ENCODE peak calls at places on chromosomes 6 and 20, in four cellular contexts. D is SK-N-SH, Z is OCI-LY7, V is hepatocyte. B is an unnamed sample. For H3K9me2, the result is how much of the 10 kb centered on the place peaks cover.

GRCh38 chr6:158207452-158207788 is 39.3 kb downstream of the GTF2H5 start:
- DNase-seq in D (no peak), Z (no peak), V (peak), B (no peak)

GRCh38 chr6:130240232-130240631 is 17.5 kb upstream of the SAMD3 start:
- DNase-seq in D (no peak), Z (no peak), V (peak), B (no peak)

GRCh38 chr6:77026341-77026740 is 436.9 kb downstream of the HTR1B start:
- DNase-seq in D (no peak), Z (no peak), V (no peak), B (no peak)

GRCh38 chr6:92125681-92126080 is 1293.7 kb downstream of the EPHA7 start:
- DNase-seq in D (no peak), Z (no peak), V (no peak), B (no peak)

GRCh38 chr6:40352006-40352405 is 235.2 kb downstream of the LRFN2 start:
- DNase-seq in D (no peak), Z (no peak), V (no peak), B (no peak)

GRCh38 chr20:56417402-56417801 is 5.3 kb downstream of the CASS4 start:
- DNase-seq in D (no peak), Z (no peak), V (no peak), B (no peak)

GRCh38 chr6:38436726-38437465 is 202.8 kb downstream of the BTBD9 start:
- DNase-seq in D (peak), Z (no peak), V (peak), B (no peak)

GRCh38 chr20:4666001-4666470 is 55.7 kb upstream of the PRND start:
- DNase-seq in D (no peak), Z (no peak), V (no peak), B (peak)

GRCh38 chr20:16007978-16008377 is 565.3 kb downstream of the KIF16B start:
- DNase-seq in D (no peak), Z (no peak), V (no peak), B (no peak)

GRCh38 chr6:161336479-161336878 is 62.6 kb upstream of the AGPAT4 start:
- DNase-seq in D (no peak), Z (no peak), V (no peak), B (no peak)

GRCh38 chr6:15484115-15484514 is 178.7 kb downstream of the DTNBP1 start:
- DNase-seq in D (no peak), Z (no peak), V (no peak), B (no peak)

GRCh38 chr6:12538881-12539357 is 177.6 kb upstream of the PHACTR1 start:
- DNase-seq in D (no peak), Z (no peak), V (peak), B (no peak)

GRCh38 chr6:55917756-55918415 is 42.5 kb upstream of the BMP5 start:
- DNase-seq in D (no peak), Z (no peak), V (no peak), B (no peak)

GRCh38 chr6:97240222-97240621 is 42.8 kb downstream of the MMS22L start:
- DNase-seq in D (no peak), Z (no peak), V (no peak), B (no peak)

GRCh38 chr20:56617489-56617888 is 11.6 kb upstream of the TFAP2C start:
- DNase-seq in D (no peak), Z (no peak), V (no peak), B (no peak)

GRCh38 chr20:50691585-50692552 is 527 bp upstream of the RIPOR3 start:
- DNase-seq in D (peak), Z (no peak), V (peak), B (no peak)

GRCh38 chr20:34473262-34473883 is 42.8 kb upstream of the DYNLRB1 start:
- DNase-seq in D (peak), Z (peak), V (peak), B (peak)

GRCh38 chr6:37536462-37537225 is 37.0 kb upstream of the CCDC167 start:
- DNase-seq in D (peak), Z (no peak), V (no peak), B (no peak)

GRCh38 chr6:97813881-97814280 is 530.9 kb upstream of the MMS22L start:
- DNase-seq in D (no peak), Z (no peak), V (no peak), B (no peak)

GRCh38 chr6:13302291-13302690 is 26.0 kb downstream of the TBC1D7 start:
- DNase-seq in D (no peak), Z (no peak), V (no peak), B (no peak)

GRCh38 chr20:24632581-24632980 is 163.2 kb downstream of the SYNDIG1 start:
- DNase-seq in D (no peak), Z (no peak), V (no peak), B (no peak)

GRCh38 chr20:35985789-35986188 is 17.4 kb downstream of the CNBD2 start:
- DNase-seq in D (no peak), Z (no peak), V (no peak), B (no peak)

GRCh38 chr6:72553531-72554202 is 68.2 kb upstream of the KCNQ5 start:
- DNase-seq in D (no peak), Z (no peak), V (no peak), B (no peak)

GRCh38 chr6:112522600-112522999 is 175.5 kb downstream of the RFPL4B start:
- DNase-seq in D (no peak), Z (no peak), V (no peak), B (no peak)

GRCh38 chr6:20084411-20084810 is 127.9 kb downstream of the MBOAT1 start:
- DNase-seq in D (no peak), Z (no peak), V (no peak), B (no peak)

GRCh38 chr6:9140181-9140580 is 704.8 kb upstream of the SLC35B3 start:
- DNase-seq in D (no peak), Z (no peak), V (no peak), B (no peak)

GRCh38 chr20:52193886-52194545 is 2.4 kb upstream of the ZFP64 start:
- DNase-seq in D (no peak), Z (no peak), V (peak), B (no peak)

GRCh38 chr6:116386581-116387299 is 16.0 kb downstream of the DSE start:
- DNase-seq in D (no peak), Z (no peak), V (peak), B (no peak)

GRCh38 chr6:44500074-44500473 is 112.6 kb downstream of the CDC5L start:
- DNase-seq in D (no peak), Z (no peak), V (no peak), B (no peak)

GRCh38 chr6:44505751-44506150 is 118.2 kb downstream of the CDC5L start:
- DNase-seq in D (no peak), Z (no peak), V (no peak), B (no peak)

GRCh38 chr6:44507014-44507413 is 119.5 kb downstream of the CDC5L start:
- DNase-seq in D (no peak), Z (no peak), V (no peak), B (no peak)

GRCh38 chr6:44504321-44504761 is 116.8 kb downstream of the CDC5L start:
- DNase-seq in D (no peak), Z (no peak), V (no peak), B (no peak)

DNA sequence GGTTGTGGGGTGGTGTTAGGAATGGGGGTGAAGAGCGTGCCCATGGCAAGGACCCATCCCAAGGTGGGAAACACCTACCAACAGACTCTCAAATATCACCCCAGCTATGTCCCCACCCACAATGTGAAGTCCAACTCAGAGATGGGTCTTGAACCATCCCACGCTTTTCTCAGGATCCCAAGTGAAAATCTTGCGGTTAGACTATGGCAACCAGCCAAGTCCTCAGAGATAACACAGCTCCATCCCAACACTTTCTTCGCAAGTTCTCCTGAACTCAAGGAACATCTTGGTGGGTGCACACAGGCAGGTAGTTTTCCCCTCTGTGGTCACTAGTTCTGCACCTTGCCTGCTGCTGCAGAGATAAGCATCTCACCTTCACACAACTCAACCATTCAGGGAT is 116.0 kb downstream of the CDC5L start:
- DNase-seq in D (no peak), Z (no peak), V (no peak), B (no peak)
- H3K9me2 ChIP-seq in D (under half), Z (under half), V (under half), B (under half)

DNA sequence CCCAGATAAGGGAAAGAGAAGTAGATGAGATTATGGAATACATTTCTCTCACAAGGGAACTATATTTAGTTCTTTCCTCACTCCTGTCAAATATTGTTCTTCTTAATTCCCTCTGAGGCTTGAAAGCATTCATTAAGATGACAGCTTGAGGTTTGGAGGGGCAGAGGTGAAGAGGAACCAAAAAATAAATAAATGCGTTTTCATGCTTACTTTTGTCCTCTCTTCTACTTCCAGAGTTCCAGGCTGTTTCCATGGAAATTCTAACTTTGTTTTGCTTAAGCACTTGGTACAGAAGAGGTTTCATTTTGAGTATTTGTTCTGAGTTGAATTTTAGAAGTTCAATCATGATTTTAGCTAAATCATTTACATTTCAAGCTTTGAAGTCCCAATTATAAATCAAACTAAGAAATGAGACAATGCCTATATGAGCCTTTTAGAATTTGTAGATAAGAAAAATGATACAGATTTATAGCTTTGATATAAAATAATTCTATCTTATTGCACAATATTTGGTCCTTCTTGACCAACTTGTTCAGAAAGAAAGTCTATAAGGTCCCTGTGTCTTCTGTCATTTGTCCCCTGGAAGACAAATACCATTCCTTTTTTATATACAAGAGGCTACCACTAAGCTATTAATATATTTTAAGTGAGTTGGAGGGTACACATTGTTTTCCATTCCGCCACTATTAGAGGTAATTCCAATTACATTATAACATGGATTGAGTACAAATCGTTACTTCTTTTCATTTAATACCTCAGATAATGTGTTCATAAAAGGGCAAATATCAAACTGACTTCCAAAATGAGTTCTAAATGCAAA is 16.3 kb downstream of the RBM24 start:
- DNase-seq in D (no peak), Z (no peak), V (no peak), B (no peak)
- H3K9me2 ChIP-seq in D (under half), Z (under half), V (under half), B (under half)

GRCh38 chr6:11214438-11214837 is 18.0 kb downstream of the NEDD9 start:
- DNase-seq in D (no peak), Z (no peak), V (no peak), B (no peak)

GRCh38 chr6:11214911-11215310 is 17.6 kb downstream of the NEDD9 start:
- DNase-seq in D (no peak), Z (no peak), V (no peak), B (no peak)

GRCh38 chr6:11218077-11218392 is 14.4 kb downstream of the NEDD9 start:
- DNase-seq in D (no peak), Z (no peak), V (no peak), B (no peak)

GRCh38 chr6:11217360-11218076 is 14.9 kb downstream of the NEDD9 start:
- DNase-seq in D (no peak), Z (no peak), V (peak), B (no peak)

GRCh38 chr6:11215773-11216172 is 16.7 kb downstream of the NEDD9 start:
- DNase-seq in D (no peak), Z (no peak), V (no peak), B (no peak)
- H3K9me2 ChIP-seq in D (under half), Z (under half), V (under half), B (under half)

GRCh38 chr6:106778943-106779342 is 149.6 kb downstream of the QRSL1 start:
- DNase-seq in D (no peak), Z (no peak), V (no peak), B (no peak)
- H3K9me2 ChIP-seq in D (under half), Z (under half), V (under half), B (under half)

GRCh38 chr20:18971574-18971973 is 158.0 kb downstream of the SCP2D1 start:
- DNase-seq in D (no peak), Z (no peak), V (no peak), B (no peak)

GRCh38 chr20:18972251-18972876 is 158.8 kb downstream of the SCP2D1 start:
- DNase-seq in D (no peak), Z (no peak), V (no peak), B (no peak)

GRCh38 chr20:18973499-18974173 is 160.1 kb downstream of the SCP2D1 start:
- DNase-seq in D (no peak), Z (no peak), V (no peak), B (no peak)

GRCh38 chr20:18977441-18977840 is 163.9 kb downstream of the SCP2D1 start:
- DNase-seq in D (no peak), Z (no peak), V (no peak), B (no peak)

GRCh38 chr20:18974660-18975059 is 161.1 kb downstream of the SCP2D1 start:
- DNase-seq in D (no peak), Z (no peak), V (no peak), B (no peak)
- H3K9me2 ChIP-seq in D (under half), Z (under half), V (under half), B (under half)

GRCh38 chr20:61813791-61814190 is 251.9 kb downstream of the TAF4 start:
- DNase-seq in D (no peak), Z (no peak), V (no peak), B (no peak)

GRCh38 chr20:61815176-61815575 is 250.5 kb downstream of the TAF4 start:
- DNase-seq in D (no peak), Z (no peak), V (no peak), B (no peak)

GRCh38 chr20:61812771-61813485 is 252.8 kb downstream of the TAF4 start:
- DNase-seq in D (no peak), Z (no peak), V (no peak), B (no peak)

GRCh38 chr20:61814726-61815125 is 251.0 kb downstream of the TAF4 start:
- DNase-seq in D (no peak), Z (no peak), V (no peak), B (no peak)

GRCh38 chr20:61814244-61814643 is 251.4 kb downstream of the TAF4 start:
- DNase-seq in D (no peak), Z (no peak), V (no peak), B (no peak)
- H3K9me2 ChIP-seq in D (under half), Z (under half), V (under half), B (under half)

GRCh38 chr6:26027491-26028211 is 59.6 kb upstream of the HFE start:
- DNase-seq in D (no peak), Z (peak), V (no peak), B (no peak)
- H3K9me2 ChIP-seq in D (under half), Z (under half), V (under half), B (under half)

GRCh38 chr6:164523060-164523459 is 786.3 kb downstream of the C6orf118 start:
- DNase-seq in D (no peak), Z (no peak), V (no peak), B (no peak)

GRCh38 chr6:164520916-164521315 is 788.5 kb downstream of the C6orf118 start:
- DNase-seq in D (no peak), Z (no peak), V (no peak), B (no peak)
- H3K9me2 ChIP-seq in D (under half), Z (under half), V (under half), B (under half)

DNA sequence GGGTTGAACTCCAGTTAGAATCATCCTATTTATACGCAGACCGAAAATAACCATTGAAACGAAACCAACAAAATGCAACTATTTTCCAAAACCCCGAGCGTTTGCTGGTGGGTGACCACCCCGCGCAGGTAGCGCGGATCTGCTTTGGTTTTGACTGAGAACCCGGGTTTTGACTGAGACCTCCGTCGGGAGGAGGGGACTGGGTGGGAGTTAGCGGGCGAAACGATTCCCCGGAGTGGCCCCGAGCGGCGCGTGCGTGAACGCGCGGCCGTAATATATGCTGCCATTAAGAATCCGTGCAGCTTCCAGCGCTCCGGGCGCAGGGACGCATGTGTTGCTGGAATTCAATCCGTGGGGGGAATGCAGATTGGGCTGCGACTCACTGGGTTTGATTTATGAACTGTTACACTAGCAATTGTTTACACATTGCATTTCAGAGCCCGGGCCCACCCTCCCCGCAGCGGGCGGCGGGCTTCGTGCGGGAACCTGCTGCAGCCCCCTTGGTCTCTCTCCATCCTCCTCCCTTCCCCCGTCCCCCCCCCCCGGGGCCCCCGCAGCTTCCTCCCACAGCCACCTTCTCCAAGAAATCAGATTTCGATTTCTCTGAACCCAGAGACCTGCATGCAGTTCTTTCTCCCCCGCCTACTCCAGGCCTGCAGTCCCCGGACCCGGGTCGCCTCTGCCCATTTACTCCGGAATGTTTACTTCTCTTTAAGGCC is 9.9 kb downstream of the NRN1 start:
- DNase-seq in D (peak), Z (no peak), V (peak), B (no peak)
- H3K9me2 ChIP-seq in D (under half), Z (under half), V (under half), B (under half)